ENCODE peak calls at places on chromosomes 12 and 14, in eight cellular contexts. One of them, this sample, is unnamed.
A peak's percentile ranks its signal among the peaks of the same experiment; 100 is the strongest.

GRCh38 chr14:99259327-99259726 is 12.7 kb downstream of the BCL11B start:
- DNase-seq in Calu3: no peak
- DNase-seq in prostate gland: no peak
- DNase-seq in neural crest cell: no peak
- DNase-seq in lung: no peak
- DNase-seq in GM12865: no peak
- DNase-seq in bronchial epithelial cell: no peak
- DNase-seq in endodermal cell: no peak
- DNase-seq in this sample: no peak

GRCh38 chr12:81759215-81759991 is at the start of gene PPFIA2:
- DNase-seq in Calu3: peak; percentile 11
- DNase-seq in prostate gland: no peak
- DNase-seq in neural crest cell: peak; percentile 14
- DNase-seq in lung: no peak
- DNase-seq in GM12865: no peak
- DNase-seq in bronchial epithelial cell: no peak
- DNase-seq in endodermal cell: peak; percentile 91
- DNase-seq in this sample: no peak

GRCh38 chr14:72443991-72444431 is 449.9 kb downstream of the DPF3 start:
- DNase-seq in Calu3: no peak
- DNase-seq in prostate gland: no peak
- DNase-seq in neural crest cell: no peak
- DNase-seq in lung: no peak
- DNase-seq in GM12865: peak; percentile 58
- DNase-seq in bronchial epithelial cell: no peak
- DNase-seq in endodermal cell: no peak
- DNase-seq in this sample: no peak

GRCh38 chr12:111759276-111759675 is 7.5 kb upstream of the ALDH2 start:
- DNase-seq in Calu3: no peak
- DNase-seq in prostate gland: no peak
- DNase-seq in neural crest cell: no peak
- DNase-seq in lung: no peak
- DNase-seq in GM12865: no peak
- DNase-seq in bronchial epithelial cell: no peak
- DNase-seq in endodermal cell: no peak
- DNase-seq in this sample: no peak

GRCh38 chr14:90553921-90554336 is 157.1 kb downstream of the CALM1 start:
- DNase-seq in Calu3: no peak
- DNase-seq in prostate gland: no peak
- DNase-seq in neural crest cell: no peak
- DNase-seq in lung: no peak
- DNase-seq in GM12865: no peak
- DNase-seq in bronchial epithelial cell: no peak
- DNase-seq in endodermal cell: no peak
- DNase-seq in this sample: no peak

GRCh38 chr12:41286426-41286825 is 98.3 kb downstream of the PDZRN4 start:
- DNase-seq in Calu3: no peak
- DNase-seq in prostate gland: peak; percentile 7
- DNase-seq in neural crest cell: no peak
- DNase-seq in lung: no peak
- DNase-seq in GM12865: no peak
- DNase-seq in bronchial epithelial cell: peak; percentile 45
- DNase-seq in endodermal cell: no peak
- DNase-seq in this sample: no peak

GRCh38 chr12:111404362-111405148 is 1.2 kb upstream of the SH2B3 start:
- DNase-seq in Calu3: no peak
- DNase-seq in prostate gland: no peak
- DNase-seq in neural crest cell: no peak
- DNase-seq in lung: peak; percentile 51
- DNase-seq in GM12865: peak; percentile 86
- DNase-seq in bronchial epithelial cell: no peak
- DNase-seq in endodermal cell: peak; percentile 93
- DNase-seq in this sample: no peak

GRCh38 chr12:5453471-5453870 is 21.6 kb downstream of the NTF3 start:
- DNase-seq in Calu3: no peak
- DNase-seq in prostate gland: no peak
- DNase-seq in neural crest cell: no peak
- DNase-seq in lung: no peak
- DNase-seq in GM12865: no peak
- DNase-seq in bronchial epithelial cell: no peak
- DNase-seq in endodermal cell: no peak
- DNase-seq in this sample: no peak

GRCh38 chr14:77599894-77600293 is 16.5 kb downstream of the SPTLC2 start:
- DNase-seq in Calu3: no peak
- DNase-seq in prostate gland: no peak
- DNase-seq in neural crest cell: no peak
- DNase-seq in lung: no peak
- DNase-seq in GM12865: no peak
- DNase-seq in bronchial epithelial cell: peak; percentile 41
- DNase-seq in endodermal cell: no peak
- DNase-seq in this sample: no peak

GRCh38 chr14:77603031-77603430 is 13.4 kb downstream of the SPTLC2 start:
- DNase-seq in Calu3: no peak
- DNase-seq in prostate gland: no peak
- DNase-seq in neural crest cell: no peak
- DNase-seq in lung: no peak
- DNase-seq in GM12865: no peak
- DNase-seq in bronchial epithelial cell: peak; percentile 48
- DNase-seq in endodermal cell: no peak
- DNase-seq in this sample: no peak

GRCh38 chr14:77605392-77605978 is 11.0 kb downstream of the SPTLC2 start:
- DNase-seq in Calu3: no peak
- DNase-seq in prostate gland: no peak
- DNase-seq in neural crest cell: no peak
- DNase-seq in lung: no peak
- DNase-seq in GM12865: no peak
- DNase-seq in bronchial epithelial cell: no peak
- DNase-seq in endodermal cell: no peak
- DNase-seq in this sample: no peak

GRCh38 chr14:77601846-77602609 is 14.4 kb downstream of the SPTLC2 start:
- DNase-seq in Calu3: no peak
- DNase-seq in prostate gland: no peak
- DNase-seq in neural crest cell: no peak
- DNase-seq in lung: no peak
- DNase-seq in GM12865: no peak
- DNase-seq in bronchial epithelial cell: peak; percentile 77
- DNase-seq in endodermal cell: no peak
- DNase-seq in this sample: no peak

DNA sequence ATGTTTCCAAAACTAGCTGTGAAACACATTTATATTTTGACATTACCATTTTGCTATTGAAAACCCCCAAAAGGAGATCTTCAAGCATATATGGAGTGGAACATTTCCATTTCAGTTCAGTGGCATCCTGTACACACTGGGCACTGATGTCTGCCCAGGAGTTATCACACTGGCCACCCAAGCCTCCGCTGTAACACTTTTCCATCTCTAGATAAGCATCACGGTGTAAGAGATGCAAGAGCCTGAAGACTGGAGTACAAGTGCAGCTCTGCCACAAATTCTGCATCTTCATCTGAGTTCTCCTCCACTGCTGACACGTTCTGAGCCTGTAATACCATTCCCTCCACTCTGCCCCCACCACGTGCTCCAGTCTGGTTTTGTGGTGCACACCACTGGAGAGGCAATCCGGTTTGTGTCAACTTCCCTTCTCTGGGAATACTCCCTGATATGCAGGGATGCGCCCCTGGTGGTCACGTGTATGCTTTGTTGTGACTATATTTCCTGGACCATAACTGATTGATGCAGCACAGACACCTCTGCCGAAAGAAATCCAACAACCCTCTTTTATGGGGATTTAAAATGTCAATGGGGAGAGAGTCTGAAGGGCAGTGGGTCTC is 12.7 kb downstream of the SPTLC2 start:
- DNase-seq in Calu3: peak; percentile 19
- DNase-seq in prostate gland: no peak
- DNase-seq in neural crest cell: no peak
- DNase-seq in lung: no peak
- DNase-seq in GM12865: no peak
- DNase-seq in bronchial epithelial cell: peak; percentile 40
- DNase-seq in endodermal cell: no peak
- DNase-seq in this sample: no peak
- TF ChIP-seq CTCF in Calu3: peak; percentile 16
- TF ChIP-seq CTCF in prostate gland: no peak
- TF ChIP-seq CTCF in neural crest cell: peak; percentile 54
- TF ChIP-seq CTCF in lung: no peak
- TF ChIP-seq CTCF in GM12865: peak; percentile 23
- TF ChIP-seq CTCF in bronchial epithelial cell: peak; percentile 57
- TF ChIP-seq CTCF in endodermal cell: peak; percentile 24
- TF ChIP-seq CTCF in this sample: peak; percentile 36

GRCh38 chr12:20372326-20373097 is 4.2 kb downstream of the PDE3A start:
- DNase-seq in Calu3: no peak
- DNase-seq in prostate gland: no peak
- DNase-seq in neural crest cell: no peak
- DNase-seq in lung: no peak
- DNase-seq in GM12865: no peak
- DNase-seq in bronchial epithelial cell: no peak
- DNase-seq in endodermal cell: no peak
- DNase-seq in this sample: no peak

GRCh38 chr12:20382117-20382516 is 13.8 kb downstream of the PDE3A start:
- DNase-seq in Calu3: no peak
- DNase-seq in prostate gland: no peak
- DNase-seq in neural crest cell: no peak
- DNase-seq in lung: no peak
- DNase-seq in GM12865: no peak
- DNase-seq in bronchial epithelial cell: no peak
- DNase-seq in endodermal cell: no peak
- DNase-seq in this sample: no peak

GRCh38 chr12:20374775-20375174 is 6.4 kb downstream of the PDE3A start:
- DNase-seq in Calu3: no peak
- DNase-seq in prostate gland: no peak
- DNase-seq in neural crest cell: no peak
- DNase-seq in lung: no peak
- DNase-seq in GM12865: no peak
- DNase-seq in bronchial epithelial cell: no peak
- DNase-seq in endodermal cell: no peak
- DNase-seq in this sample: no peak

GRCh38 chr12:20376984-20377383 is 8.6 kb downstream of the PDE3A start:
- DNase-seq in Calu3: peak; percentile 24
- DNase-seq in prostate gland: no peak
- DNase-seq in neural crest cell: no peak
- DNase-seq in lung: no peak
- DNase-seq in GM12865: peak; percentile 17
- DNase-seq in bronchial epithelial cell: peak; percentile 37
- DNase-seq in endodermal cell: no peak
- DNase-seq in this sample: no peak

DNA sequence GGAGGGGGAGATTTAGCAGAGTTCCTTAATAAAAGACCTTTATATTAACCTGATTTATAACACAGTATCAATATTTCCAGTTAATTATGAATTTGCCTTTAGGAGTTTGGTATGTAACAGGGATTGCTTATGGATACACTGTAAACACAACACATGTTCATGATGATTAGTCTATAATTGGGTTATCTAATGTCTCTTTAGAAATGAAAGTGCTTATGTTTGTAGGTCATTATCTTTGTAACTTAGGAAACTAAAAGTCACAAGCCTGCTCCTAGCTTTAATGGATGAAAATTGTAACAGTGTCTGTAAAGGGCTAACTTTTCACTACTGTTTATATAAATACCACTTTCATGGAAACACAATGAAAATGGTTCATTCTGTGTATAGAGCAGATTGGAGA is 9.4 kb downstream of the PDE3A start:
- DNase-seq in Calu3: no peak
- DNase-seq in prostate gland: no peak
- DNase-seq in neural crest cell: no peak
- DNase-seq in lung: no peak
- DNase-seq in GM12865: no peak
- DNase-seq in bronchial epithelial cell: no peak
- DNase-seq in endodermal cell: no peak
- DNase-seq in this sample: no peak
- TF ChIP-seq CTCF in Calu3: no peak
- TF ChIP-seq CTCF in prostate gland: no peak
- TF ChIP-seq CTCF in neural crest cell: no peak
- TF ChIP-seq CTCF in lung: no peak
- TF ChIP-seq CTCF in GM12865: no peak
- TF ChIP-seq CTCF in bronchial epithelial cell: no peak
- TF ChIP-seq CTCF in endodermal cell: no peak
- TF ChIP-seq CTCF in this sample: no peak

DNA sequence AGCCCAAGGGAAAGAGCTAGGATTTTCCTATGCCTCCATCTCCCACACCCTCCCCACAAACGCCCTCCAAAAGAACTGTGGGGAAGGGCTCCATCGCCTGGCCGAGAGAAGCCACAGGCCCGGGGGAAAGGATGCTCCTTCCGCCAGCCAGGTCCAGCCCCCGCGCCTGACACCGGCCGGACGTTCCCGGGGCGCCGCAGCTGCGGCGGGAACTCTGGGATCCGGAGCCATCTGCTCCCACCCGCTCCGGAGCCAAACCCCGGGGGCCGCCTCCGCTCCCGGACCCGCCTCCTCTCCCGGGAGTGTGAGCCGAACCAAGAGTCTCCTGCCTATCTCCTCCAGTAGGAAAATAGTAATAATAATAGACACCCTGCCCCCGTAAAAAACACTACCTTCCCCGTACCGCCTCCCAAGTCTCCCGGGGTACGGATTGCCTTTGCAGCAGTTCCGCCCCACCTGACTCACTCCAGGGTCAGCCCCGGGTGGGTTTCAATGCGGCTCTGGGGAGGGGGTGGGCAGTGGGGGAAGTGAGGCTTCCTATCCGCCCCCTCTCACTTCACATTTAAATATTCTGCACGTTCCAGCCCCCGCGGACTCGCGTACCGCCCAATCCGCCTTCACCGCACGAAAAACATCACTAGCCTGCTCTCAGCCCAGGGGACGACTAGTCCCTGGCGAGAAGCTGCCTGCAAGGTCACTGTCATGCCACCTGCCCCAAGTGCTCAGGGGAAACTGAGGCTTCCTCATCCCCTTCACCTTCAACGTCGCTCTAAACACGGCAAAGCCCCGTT is 2.4 kb downstream of the AGAP2 start:
- DNase-seq in Calu3: peak; percentile 48
- DNase-seq in prostate gland: no peak
- DNase-seq in neural crest cell: peak; percentile 39
- DNase-seq in lung: no peak
- DNase-seq in GM12865: no peak
- DNase-seq in bronchial epithelial cell: no peak
- DNase-seq in endodermal cell: peak; percentile 92
- DNase-seq in this sample: no peak
- TF ChIP-seq CTCF in Calu3: no peak
- TF ChIP-seq CTCF in prostate gland: no peak
- TF ChIP-seq CTCF in neural crest cell: peak; percentile 29
- TF ChIP-seq CTCF in lung: no peak
- TF ChIP-seq CTCF in GM12865: no peak
- TF ChIP-seq CTCF in bronchial epithelial cell: peak; percentile 21
- TF ChIP-seq CTCF in endodermal cell: peak; percentile 67
- TF ChIP-seq CTCF in this sample: no peak

GRCh38 chr14:77062261-77062660 is 33.8 kb upstream of the IRF2BPL start:
- DNase-seq in Calu3: no peak
- DNase-seq in prostate gland: no peak
- DNase-seq in neural crest cell: no peak
- DNase-seq in lung: no peak
- DNase-seq in GM12865: no peak
- DNase-seq in bronchial epithelial cell: no peak
- DNase-seq in endodermal cell: no peak
- DNase-seq in this sample: no peak

GRCh38 chr14:77061630-77062029 is 33.1 kb upstream of the IRF2BPL start:
- DNase-seq in Calu3: no peak
- DNase-seq in prostate gland: no peak
- DNase-seq in neural crest cell: no peak
- DNase-seq in lung: no peak
- DNase-seq in GM12865: no peak
- DNase-seq in bronchial epithelial cell: no peak
- DNase-seq in endodermal cell: no peak
- DNase-seq in this sample: no peak

GRCh38 chr14:77058082-77058481 is 29.6 kb upstream of the IRF2BPL start:
- DNase-seq in Calu3: no peak
- DNase-seq in prostate gland: no peak
- DNase-seq in neural crest cell: no peak
- DNase-seq in lung: no peak
- DNase-seq in GM12865: no peak
- DNase-seq in bronchial epithelial cell: no peak
- DNase-seq in endodermal cell: no peak
- DNase-seq in this sample: no peak

GRCh38 chr14:77058785-77059184 is 30.3 kb upstream of the IRF2BPL start:
- DNase-seq in Calu3: no peak
- DNase-seq in prostate gland: no peak
- DNase-seq in neural crest cell: no peak
- DNase-seq in lung: no peak
- DNase-seq in GM12865: no peak
- DNase-seq in bronchial epithelial cell: no peak
- DNase-seq in endodermal cell: no peak
- DNase-seq in this sample: peak; percentile 27

DNA sequence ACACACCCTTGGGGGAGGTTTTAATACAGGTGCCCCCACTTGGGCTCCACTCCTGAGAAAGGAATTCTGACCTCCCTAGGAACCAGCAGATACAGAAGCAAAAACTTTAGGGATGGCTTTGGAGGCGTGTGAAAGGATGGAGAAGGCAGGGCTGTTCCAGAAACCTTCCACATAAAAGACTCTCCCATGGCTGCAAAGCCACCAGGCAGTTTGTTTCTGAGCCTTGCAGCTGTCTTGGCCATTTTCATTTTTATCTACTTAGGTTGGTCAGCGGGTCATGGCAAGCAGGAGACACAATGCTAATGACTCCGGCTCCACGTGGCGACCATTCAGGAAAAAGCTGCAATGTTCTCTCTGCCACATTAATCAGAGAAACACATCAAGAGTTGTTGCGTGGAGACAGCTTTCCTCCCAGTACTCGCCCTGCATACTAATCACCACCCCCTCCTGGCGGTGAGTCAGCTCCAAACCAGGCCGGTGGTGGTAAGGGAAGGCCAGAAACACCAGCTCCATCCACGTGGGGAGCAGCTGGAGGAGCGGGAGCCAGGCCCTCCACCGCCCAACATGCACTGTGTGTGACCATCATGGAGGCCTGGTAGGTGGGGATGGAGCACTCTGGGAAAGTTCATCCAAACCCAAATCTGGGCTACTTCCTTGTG is 30.9 kb upstream of the IRF2BPL start:
- DNase-seq in Calu3: peak; percentile 80
- DNase-seq in prostate gland: no peak
- DNase-seq in neural crest cell: peak; percentile 64
- DNase-seq in lung: no peak
- DNase-seq in GM12865: peak; percentile 41
- DNase-seq in bronchial epithelial cell: peak; percentile 60
- DNase-seq in endodermal cell: peak; percentile 92
- DNase-seq in this sample: peak; percentile 40
- TF ChIP-seq CTCF in Calu3: peak; percentile 34
- TF ChIP-seq CTCF in prostate gland: no peak
- TF ChIP-seq CTCF in neural crest cell: peak; percentile 60
- TF ChIP-seq CTCF in lung: peak; percentile 28
- TF ChIP-seq CTCF in GM12865: peak; percentile 19
- TF ChIP-seq CTCF in bronchial epithelial cell: no peak
- TF ChIP-seq CTCF in endodermal cell: peak; percentile 68
- TF ChIP-seq CTCF in this sample: no peak

This sample was measured in CD14-positive monocyte.